ENCODE peak calls at places on chromosomes 11 and 22, in four cellular contexts. J is tibial nerve, L is uterus, O is iPS DF 6.9. S is an unnamed sample.
A peak's percentile ranks its signal among the peaks of the same experiment; 100 is the strongest.

GRCh38 chr22:43455861-43456260 is 44.0 kb downstream of the MPPED1 start:
- DNase-seq in J (no peak), O (no peak), L (no peak), S (no peak)

GRCh38 chr11:74142624-74143023 is 28.2 kb downstream of the C2CD3 start:
- DNase-seq in O (no peak), L (no peak), J (no peak), S (no peak)

GRCh38 chr11:88301478-88302140 is 35.9 kb downstream of the CTSC start:
- DNase-seq in L (no peak), J (no peak), O (no peak), S (no peak)

GRCh38 chr22:36541831-36542391 is 12.9 kb upstream of the EIF3D start:
- DNase-seq in J (no peak), L (peak; percentile 26), O (no peak), S (no peak)

GRCh38 chr11:1834791-1835670 is at the start of gene SYT8:
- DNase-seq in J (no peak), O (no peak), L (no peak), S (peak; percentile 11)

GRCh38 chr11:2269601-2270321 is 627 bp downstream of the ASCL2 start:
- DNase-seq in O (peak; percentile 63), J (no peak), L (peak; percentile 53), S (no peak)

GRCh38 chr11:43747130-43747802 is 66.7 kb downstream of the HSD17B12 start:
- DNase-seq in J (no peak), O (no peak), L (no peak), S (no peak)

GRCh38 chr22:27220349-27220748 is 563.0 kb downstream of the MIAT start:
- DNase-seq in O (no peak), J (no peak), L (no peak), S (peak; percentile 39)

GRCh38 chr11:118401880-118402590 is 629 bp downstream of the ATP5MG start:
- DNase-seq in J (no peak), O (no peak), L (no peak), S (no peak)

GRCh38 chr11:114044042-114044871 is 15.3 kb upstream of the ZBTB16 start:
- DNase-seq in O (no peak), J (no peak), L (no peak), S (no peak)

GRCh38 chr11:65786786-65787636 is at the start of gene OVOL1:
- DNase-seq in L (no peak), J (no peak), O (no peak), S (no peak)

GRCh38 chr22:49629024-49629570 is 198.6 kb downstream of the BRD1 start:
- DNase-seq in L (no peak), J (no peak), O (no peak), S (no peak)

GRCh38 chr11:2991477-2992233 is 474 bp downstream of the NAP1L4 start:
- DNase-seq in O (no peak), L (no peak), J (no peak), S (peak; percentile 32)

GRCh38 chr11:64314146-64314804 is 3.1 kb downstream of the TRMT112 start:
- DNase-seq in L (no peak), J (no peak), O (no peak), S (no peak)

GRCh38 chr11:46348986-46349401 is 1.7 kb downstream of the DGKZ start:
- DNase-seq in J (no peak), L (no peak), O (no peak), S (no peak)

GRCh38 chr22:46010177-46010867 is 33.4 kb upstream of the WNT7B start:
- DNase-seq in L (peak; percentile 47), O (no peak), J (no peak), S (peak; percentile 14)

GRCh38 chr22:27764722-27765236 is 36.8 kb downstream of the MN1 start:
- DNase-seq in O (no peak), J (no peak), L (no peak), S (no peak)

GRCh38 chr11:105236631-105237030 is 97.1 kb upstream of the CARD18 start:
- DNase-seq in L (no peak), O (no peak), J (no peak), S (no peak)

GRCh38 chr22:37018815-37019308 is 385 bp downstream of the TST start:
- DNase-seq in O (no peak), L (peak; percentile 78), J (peak; percentile 54), S (peak; percentile 41)

GRCh38 chr11:107787733-107788132 is 70.9 kb downstream of the SLC35F2 start:
- DNase-seq in O (no peak), L (no peak), J (no peak), S (no peak)

GRCh38 chr11:12669930-12670329 is 4.3 kb upstream of the TEAD1 start:
- DNase-seq in J (no peak), L (no peak), O (no peak), S (no peak)

GRCh38 chr11:35619030-35619753 is 932 bp downstream of the FJX1 start:
- DNase-seq in J (no peak), O (no peak), L (peak; percentile 29), S (peak; percentile 11)

GRCh38 chr22:35064664-35065063 is 1.3 kb upstream of the ISX start:
- DNase-seq in O (no peak), J (no peak), L (no peak), S (no peak)

GRCh38 chr11:17423533-17424310 is 35.3 kb upstream of the KCNJ11 start:
- DNase-seq in J (no peak), O (no peak), L (no peak), S (no peak)

GRCh38 chr11:64224151-64224890 is 1.7 kb downstream of the TRPT1 start:
- DNase-seq in J (no peak), O (no peak), L (no peak), S (no peak)

GRCh38 chr11:62266558-62266957 is 3.4 kb upstream of the SCGB2A2 start:
- DNase-seq in J (no peak), O (no peak), L (no peak), S (peak; percentile 25)

GRCh38 chr11:64863381-64864060 is 14.9 kb downstream of the EHD1 start:
- DNase-seq in J (no peak), O (no peak), L (peak; percentile 75), S (no peak)

GRCh38 chr22:40000171-40000570 is 5.4 kb downstream of the FAM83F start:
- DNase-seq in O (no peak), J (no peak), L (no peak), S (no peak)

GRCh38 chr22:29331213-29331612 is 15.7 kb upstream of the RASL10A start:
- DNase-seq in J (no peak), L (no peak), O (no peak), S (no peak)
- H3K4me1 ChIP-seq in J (no peaks in the 10 kb centered on the region), L (no peaks in the 10 kb centered on the region), O (no peaks in the 10 kb centered on the region), S (peaks cover 45% of the 10 kb centered on the region)

GRCh38 chr22:30029512-30029911 is 50.8 kb upstream of the HORMAD2 start:
- DNase-seq in J (no peak), L (no peak), O (no peak), S (no peak)

GRCh38 chr22:30026751-30027150 is 53.5 kb upstream of the HORMAD2 start:
- DNase-seq in L (no peak), O (no peak), J (no peak), S (no peak)

GRCh38 chr22:30027169-30027568 is 53.1 kb upstream of the HORMAD2 start:
- DNase-seq in J (no peak), L (no peak), O (no peak), S (no peak)

GRCh38 chr22:30027791-30028190 is 52.5 kb upstream of the HORMAD2 start:
- DNase-seq in O (no peak), J (no peak), L (no peak), S (no peak)

GRCh38 chr22:30028731-30029130 is 51.5 kb upstream of the HORMAD2 start:
- DNase-seq in L (no peak), J (no peak), O (no peak), S (no peak)
- H3K27ac ChIP-seq in L (no peak overlapping the region), J (no peak overlapping the region), O (no peak overlapping the region), S (no peak overlapping the region)

GRCh38 chr11:133917921-133918605 is 38.7 kb downstream of the IGSF9B start:
- DNase-seq in J (no peak), L (no peak), O (no peak), S (no peak)
- H3K4me3 ChIP-seq in J (no peak overlapping the region), L (no peak overlapping the region), O (peak overlapping the region; percentile 2), S (no peak overlapping the region)

DNA sequence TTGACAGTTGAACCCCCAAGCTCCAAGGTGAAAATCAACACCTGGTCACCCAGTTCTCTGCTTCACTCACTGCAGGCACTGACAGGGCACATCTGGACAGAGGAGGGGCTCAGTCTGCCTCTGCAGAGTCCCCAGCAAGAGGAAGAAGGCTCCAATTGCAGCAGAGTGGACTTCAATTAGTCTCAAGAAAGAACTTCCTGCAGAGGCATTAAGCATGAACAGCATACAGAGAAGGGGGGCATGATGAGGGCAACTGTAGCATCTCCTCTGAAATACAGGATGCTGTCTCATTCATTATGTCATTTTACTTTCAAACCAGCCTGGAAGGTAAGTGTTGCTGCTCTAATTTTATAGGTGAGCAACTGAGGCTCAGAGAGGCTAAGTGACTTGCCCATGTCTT is 11.1 kb downstream of the GDPD5 start:
- DNase-seq in O (no peak), L (no peak), J (no peak), S (no peak)
- H3K4me1 ChIP-seq in O (no peaks in the 10 kb centered on the region), L (no peaks in the 10 kb centered on the region), J (no peaks in the 10 kb centered on the region), S (peaks cover 4% of the 10 kb centered on the region)

GRCh38 chr11:7596975-7597391 is 76.3 kb downstream of the CYB5R2 start:
- DNase-seq in J (no peak), O (no peak), L (no peak), S (peak; percentile 41)
- H3K27ac ChIP-seq in J (no peak overlapping the region), O (no peak overlapping the region), L (no peak overlapping the region), S (peak overlapping the region; percentile 80)

GRCh38 chr11:19433791-19434190 is 193.0 kb upstream of the E2F8 start:
- DNase-seq in O (no peak), L (no peak), J (no peak), S (no peak)
- H3K4me3 ChIP-seq in O (no peak overlapping the region), L (no peak overlapping the region), J (no peak overlapping the region), S (no peak overlapping the region)

GRCh38 chr11:116984589-116984988 is 113.6 kb downstream of the SIK3 start:
- DNase-seq in J (no peak), L (no peak), O (no peak), S (no peak)
- H3K4me1 ChIP-seq in J (peaks cover 83% of the 10 kb centered on the region), L (no peaks in the 10 kb centered on the region), O (peaks cover 1% of the 10 kb centered on the region), S (peaks cover 60% of the 10 kb centered on the region)

GRCh38 chr11:31499576-31500178 is 9.7 kb downstream of the IMMP1L start:
- DNase-seq in O (no peak), L (no peak), J (no peak), S (no peak)
- H3K27ac ChIP-seq in O (no peak overlapping the region), L (no peak overlapping the region), J (no peak overlapping the region), S (no peak overlapping the region)